ENCODE peak calls at places on chromosomes 4 and X, in four cellular contexts. E, X, J and W are unnamed samples.

GRCh38 chrX:47224266-47224895 is 5.9 kb downstream of the CDK16 start:
- DNase-seq in J (no peak), X (no peak), E (no peak), W (no peak)

GRCh38 chr4:5133201-5133600 is 81.9 kb downstream of the STK32B start:
- DNase-seq in E (no peak), X (no peak), J (no peak), W (no peak)

GRCh38 chr4:42641696-42642095 is 15.2 kb downstream of the ATP8A1 start:
- DNase-seq in E (no peak), X (no peak), J (no peak), W (no peak)

GRCh38 chr4:152956650-152957436 is 20.7 kb downstream of the FHDC1 start:
- DNase-seq in E (no peak), X (no peak), J (no peak), W (no peak)

GRCh38 chr4:22573198-22573597 is 57.3 kb upstream of the ADGRA3 start:
- DNase-seq in E (no peak), J (no peak), X (no peak), W (no peak)

GRCh38 chrX:120213438-120214265 is 37.0 kb upstream of the ZBTB33 start:
- DNase-seq in J (peak; percentile 78), X (peak; percentile 20), E (peak; percentile 5), W (peak; percentile 86)

GRCh38 chr4:3784469-3785291 is 18.5 kb downstream of the ADRA2C start:
- DNase-seq in X (no peak), J (no peak), E (no peak), W (no peak)

GRCh38 chr4:1337376-1337831 is 9.6 kb upstream of the UVSSA start:
- DNase-seq in J (no peak), E (no peak), X (no peak), W (no peak)

GRCh38 chr4:94208268-94208667 is 603 bp downstream of the SMARCAD1 start:
- DNase-seq in E (no peak), J (peak; percentile 53), X (no peak), W (peak; percentile 49)

GRCh38 chrX:154327026-154327820 is 31.6 kb downstream of the TKTL1 start:
- DNase-seq in J (no peak), X (peak; percentile 40), E (no peak), W (peak; percentile 14)

GRCh38 chr4:152478456-152479237 is 57.2 kb downstream of the FBXW7 start:
- DNase-seq in E (no peak), X (no peak), J (no peak), W (no peak)

GRCh38 chr4:15130441-15130840 is 128.2 kb downstream of the CPEB2 start:
- DNase-seq in J (no peak), E (peak; percentile 57), X (no peak), W (no peak)

GRCh38 chr4:99061048-99061447 is 27.5 kb downstream of the ADH5 start:
- DNase-seq in E (no peak), X (no peak), J (no peak), W (no peak)

GRCh38 chrX:1582686-1583437 is 8.5 kb upstream of the AKAP17A start:
- DNase-seq in J (peak; percentile 73), E (no peak), X (no peak), W (peak; percentile 92)

GRCh38 chrX:54042609-54043010 is 1.7 kb downstream of the PHF8 start:
- DNase-seq in J (peak; percentile 78), X (peak; percentile 19), E (peak; percentile 5), W (peak; percentile 78)

GRCh38 chrX:136619889-136620505 is 28.0 kb upstream of the CD40LG start:
- DNase-seq in E (no peak), X (no peak), J (no peak), W (peak; percentile 47)